ENCODE peak calls at places on chromosomes 1 and 21, in six cellular contexts. J is IMR-90, F is A549, Q is Panc1, L is HFF-Myc, W is neural crest cell. M is an unnamed sample.

GRCh38 chr21:42580793-42581201 is 67.1 kb downstream of the SLC37A1 start:
- DNase-seq in Q (no peak), F (no peak), J (no peak), W (no peak), L (no peak), M (no peak)

GRCh38 chr1:198125995-198126758 is 30.6 kb upstream of the NEK7 start:
- DNase-seq in Q (peak; percentile 56), J (peak; percentile 79), W (no peak), F (peak; percentile 80), L (no peak), M (no peak)

GRCh38 chr1:36156329-36157114 is 562 bp downstream of the MAP7D1 start:
- DNase-seq in Q (no peak), W (peak; percentile 74), F (peak; percentile 47), L (no peak), J (peak; percentile 47), M (peak; percentile 80)

GRCh38 chr21:34338226-34338625 is 25.6 kb upstream of the KCNE2 start:
- DNase-seq in Q (no peak), W (no peak), F (no peak), L (no peak), J (no peak), M (no peak)

GRCh38 chr1:154866995-154867795 is 2.9 kb downstream of the KCNN3 start:
- DNase-seq in Q (no peak), J (peak; percentile 85), W (no peak), F (no peak), L (no peak), M (no peak)

GRCh38 chr1:154857441-154858215 is 12.5 kb downstream of the KCNN3 start:
- DNase-seq in W (no peak), J (no peak), F (no peak), Q (no peak), L (no peak), M (no peak)

GRCh38 chr1:109635862-109636200 is 16.2 kb downstream of the AMPD2 start:
- DNase-seq in L (no peak), W (no peak), Q (no peak), F (no peak), J (no peak), M (no peak)

GRCh38 chr1:6384962-6385672 is 8.4 kb downstream of the ACOT7 start:
- DNase-seq in F (no peak), W (no peak), L (no peak), J (no peak), Q (no peak), M (no peak)

GRCh38 chr1:910311-910880 is 13.3 kb upstream of the SAMD11 start:
- DNase-seq in J (no peak), Q (no peak), L (no peak), W (no peak), F (no peak), M (no peak)

GRCh38 chr1:228378453-228379164 is 28.0 kb downstream of the TRIM11 start:
- DNase-seq in J (peak; percentile 69), W (peak; percentile 69), L (no peak), F (peak; percentile 72), Q (no peak), M (peak; percentile 82)

GRCh38 chr21:45034556-45035476 is 39.6 kb upstream of the ADARB1 start:
- DNase-seq in J (no peak), L (no peak), Q (no peak), W (no peak), F (no peak), M (no peak)
- TF ChIP-seq CTCF in J (no peak), L (no peak), Q (no peak), W (no peak), F (no peak), M (no peak)

DNA sequence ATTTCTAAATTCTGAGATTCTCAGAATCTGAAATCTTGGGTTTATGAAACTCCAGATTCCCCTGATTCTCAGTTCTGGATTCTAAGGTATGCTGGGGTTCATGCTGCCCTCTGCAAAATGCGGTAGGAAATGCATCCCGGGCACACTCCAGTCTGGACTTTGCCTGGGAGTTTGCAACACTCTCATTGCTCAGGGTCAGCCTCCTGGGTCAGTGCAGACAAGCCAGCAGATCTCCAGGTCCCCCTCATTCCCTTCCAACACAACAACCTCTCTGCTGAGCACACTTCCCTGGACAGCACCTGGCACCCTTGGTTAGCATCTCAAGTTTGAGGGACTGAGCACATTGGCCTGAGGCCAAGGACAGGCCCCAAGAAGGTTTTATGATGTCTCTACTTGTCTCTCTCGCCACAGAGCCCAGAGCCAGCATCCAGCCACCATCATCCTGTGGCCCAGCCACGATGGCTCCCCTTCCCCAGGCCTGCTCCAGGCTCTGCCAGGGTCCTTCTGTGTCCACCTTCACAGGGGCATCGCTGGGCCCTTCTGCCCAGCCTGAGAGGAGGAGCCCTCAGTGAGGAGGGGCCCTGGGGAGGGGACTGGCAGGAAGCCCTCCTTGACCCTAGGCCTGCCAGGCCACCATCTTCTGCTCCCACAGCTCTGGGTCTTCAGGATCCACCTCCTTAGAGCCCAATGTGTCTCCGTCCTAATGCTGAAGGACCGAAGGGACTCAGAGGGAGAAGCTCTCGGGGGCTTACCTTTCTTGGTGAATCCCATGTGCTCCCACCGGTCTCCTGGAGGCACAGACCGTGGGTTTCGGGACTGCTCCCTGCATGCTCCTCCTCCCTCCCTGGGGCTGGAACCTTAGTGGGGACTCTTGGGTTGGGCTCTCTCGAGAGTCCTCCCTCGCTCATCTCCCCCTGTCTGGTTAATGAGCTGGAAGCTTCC is 550.7 kb downstream of the PTPRU start:
- DNase-seq in J (no peak), Q (no peak), L (no peak), W (no peak), F (no peak), M (no peak)
- TF ChIP-seq CTCF in J (no peak), Q (no peak), L (no peak), W (no peak), F (no peak), M (no peak)

DNA sequence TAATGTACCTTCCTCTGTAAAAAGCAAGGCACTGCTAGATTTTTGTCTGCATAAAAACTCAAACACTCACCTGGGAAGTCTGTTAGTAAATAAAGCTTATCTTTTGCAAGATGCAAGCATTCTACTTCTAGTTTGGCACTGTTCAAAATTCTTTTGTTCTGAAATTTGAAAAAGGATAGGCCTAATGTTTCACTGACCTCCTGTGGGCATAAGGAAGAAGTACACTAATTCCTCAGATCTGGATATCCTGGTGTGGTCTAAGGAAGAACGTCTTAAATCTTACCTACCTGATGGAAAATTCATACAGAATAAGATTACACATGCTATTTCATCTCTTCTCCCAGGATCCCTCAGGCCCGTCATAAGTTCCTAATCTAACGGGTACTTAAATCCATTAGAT is 93.5 kb upstream of the CAMK1G start:
- DNase-seq in F (peak; percentile 29), L (no peak), W (no peak), J (peak; percentile 25), Q (no peak), M (no peak)
- TF ChIP-seq CTCF in F (peak; percentile 38), L (no peak), W (peak; percentile 68), J (peak; percentile 54), Q (peak; percentile 11), M (no peak)

DNA sequence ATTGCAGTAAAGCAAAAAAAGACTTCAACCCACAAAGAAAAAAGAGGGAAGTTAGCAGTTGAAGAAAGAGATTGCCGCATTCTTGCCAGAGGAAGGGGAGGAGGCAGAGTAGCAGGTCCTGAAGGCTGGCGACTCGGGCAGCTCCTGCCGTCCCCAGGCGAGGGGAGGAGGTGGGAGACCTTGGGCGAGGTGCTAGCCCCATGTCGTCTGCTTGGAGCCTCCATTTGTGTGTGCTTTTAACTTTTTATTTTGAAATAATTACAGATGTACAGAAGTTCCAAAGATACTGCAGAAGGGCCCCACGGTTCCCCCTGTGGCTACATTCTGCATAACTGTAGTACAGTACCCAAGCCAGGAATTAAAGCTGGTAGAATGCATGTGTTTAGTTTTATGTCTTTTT is 6.8 kb downstream of the TRPM2 start:
- DNase-seq in Q (no peak), F (no peak), W (no peak), L (no peak), J (no peak), M (no peak)
- TF ChIP-seq CTCF in Q (no peak), F (no peak), W (peak; percentile 23), L (no peak), J (no peak), M (no peak)

GRCh38 chr1:161098161-161099068 is at the start of gene KLHDC9:
- DNase-seq in Q (peak; percentile 86), F (peak; percentile 75), J (peak; percentile 54), W (peak; percentile 74), L (no peak), M (peak; percentile 86)
- TF ChIP-seq CTCF in Q (no peak), F (no peak), J (no peak), W (peak; percentile 29), L (no peak), M (no peak)

M was measured in activated CD8-positive, alpha-beta T cell treated with anti-CD3 and anti-CD28 coated beads for 36 hours.